ENCODE peak calls at places on chromosomes 12 and 14, in eight cellular contexts. R, O, I, A, K, S, X and E are unnamed samples.

GRCh38 chr12:27343255-27344000 is 10.8 kb downstream of the BMAL2 start:
- DNase-seq in R (peak), O (no peak), I (peak), A (no peak), K (no peak), S (peak), X (no peak), E (peak)

GRCh38 chr12:25583545-25583944 is 30.5 kb upstream of the LMNTD1 start:
- DNase-seq in R (peak), O (no peak), I (peak), A (no peak), K (peak), S (peak), X (peak), E (no peak)

GRCh38 chr14:70804556-70805162 is 4.7 kb downstream of the MAP3K9 start:
- DNase-seq in R (peak), O (no peak), I (no peak), A (no peak), K (no peak), S (peak), X (no peak), E (no peak)

GRCh38 chr12:27635349-27635972 is 60.8 kb upstream of the REP15 start:
- DNase-seq in R (peak), O (peak), I (peak), A (peak), K (peak), S (peak), X (no peak), E (no peak)

GRCh38 chr14:23910081-23910875 is 43.3 kb upstream of the DHRS4 start:
- DNase-seq in R (peak), O (peak), I (peak), A (no peak), K (peak), S (peak), X (no peak), E (no peak)

GRCh38 chr12:123614531-123614930 is 12.6 kb downstream of the DDX55 start:
- DNase-seq in R (peak), O (no peak), I (no peak), A (no peak), K (no peak), S (peak), X (no peak), E (no peak)

GRCh38 chr12:25034676-25035075 is 85.8 kb upstream of the BCAT1 start:
- DNase-seq in R (no peak), O (no peak), I (no peak), A (no peak), K (no peak), S (no peak), X (no peak), E (no peak)

GRCh38 chr12:5172886-5173285 is 129.2 kb downstream of the KCNA5 start:
- DNase-seq in R (no peak), O (no peak), I (no peak), A (no peak), K (no peak), S (no peak), X (no peak), E (no peak)

GRCh38 chr14:38500125-38500524 is 244.2 kb upstream of the CLEC14A start:
- DNase-seq in R (peak), O (no peak), I (no peak), A (no peak), K (no peak), S (peak), X (no peak), E (no peak)

GRCh38 chr14:50542941-50543418 is 10.6 kb upstream of the MAP4K5 start:
- DNase-seq in R (peak), O (peak), I (peak), A (peak), K (peak), S (peak), X (peak), E (no peak)

GRCh38 chr14:91884664-91885063 is 17.3 kb upstream of the TC2N start:
- DNase-seq in R (peak), O (no peak), I (no peak), A (no peak), K (no peak), S (no peak), X (no peak), E (no peak)

GRCh38 chr14:75450381-75451276 is 22.8 kb downstream of the JDP2 start:
- DNase-seq in R (peak), O (peak), I (peak), A (no peak), K (no peak), S (peak), X (peak), E (no peak)

GRCh38 chr12:62530596-62530995 is 64.0 kb downstream of the MON2 start:
- DNase-seq in R (peak), O (no peak), I (peak), A (no peak), K (no peak), S (peak), X (no peak), E (peak)

GRCh38 chr14:101230851-101231550 is 327.5 kb upstream of the RTL1 start:
- DNase-seq in R (no peak), O (no peak), I (no peak), A (no peak), K (no peak), S (no peak), X (no peak), E (no peak)

GRCh38 chr12:93773122-93773871 is 96.1 kb downstream of the CRADD start:
- DNase-seq in R (peak), O (no peak), I (peak), A (no peak), K (no peak), S (peak), X (no peak), E (no peak)

GRCh38 chr12:31518680-31519227 is 72.2 kb downstream of the DENND5B start:
- DNase-seq in R (peak), O (peak), I (peak), A (no peak), K (peak), S (peak), X (peak), E (peak)

GRCh38 chr14:43901950-43902349 is 605.1 kb downstream of the FSCB start:
- DNase-seq in R (no peak), O (peak), I (no peak), A (no peak), K (no peak), S (no peak), X (no peak), E (no peak)

GRCh38 chr14:58637391-58638230 is at the start of gene DACT1:
- DNase-seq in R (peak), O (no peak), I (peak), A (peak), K (no peak), S (peak), X (peak), E (no peak)

GRCh38 chr12:67161322-67161918 is 107.7 kb upstream of the CAND1 start:
- DNase-seq in R (peak), O (peak), I (peak), A (peak), K (no peak), S (peak), X (peak), E (peak)

GRCh38 chr14:74917646-74918081 is 5.4 kb downstream of the RPS6KL1 start:
- DNase-seq in R (peak), O (no peak), I (peak), A (no peak), K (no peak), S (no peak), X (peak), E (no peak)

GRCh38 chr12:1093166-1093751 is 102.2 kb downstream of the ERC1 start:
- DNase-seq in R (peak), O (peak), I (peak), A (peak), K (peak), S (peak), X (peak), E (no peak)

GRCh38 chr12:16606936-16607335 is 974 bp upstream of the LMO3 start:
- DNase-seq in R (no peak), O (no peak), I (no peak), A (no peak), K (no peak), S (no peak), X (no peak), E (no peak)

GRCh38 chr14:74683406-74683805 is 29.5 kb downstream of the AREL1 start:
- DNase-seq in R (no peak), O (no peak), I (no peak), A (no peak), K (no peak), S (no peak), X (no peak), E (no peak)

GRCh38 chr12:12088147-12088546 is 17.4 kb downstream of the BCL2L14 start:
- DNase-seq in R (no peak), O (peak), I (no peak), A (no peak), K (no peak), S (no peak), X (no peak), E (no peak)

GRCh38 chr14:37198273-37198598 is 499 bp downstream of the MIPOL1 start:
- DNase-seq in R (no peak), O (no peak), I (no peak), A (no peak), K (no peak), S (no peak), X (no peak), E (no peak)

GRCh38 chr12:19970116-19970515 is 398.2 kb upstream of the PDE3A start:
- DNase-seq in R (peak), O (no peak), I (peak), A (no peak), K (no peak), S (peak), X (no peak), E (peak)

GRCh38 chr12:54175130-54175963 is 13.4 kb downstream of the SMUG1 start:
- DNase-seq in R (no peak), O (no peak), I (no peak), A (no peak), K (no peak), S (no peak), X (no peak), E (no peak)

GRCh38 chr14:53630336-53630735 is 326.3 kb downstream of the BMP4 start:
- DNase-seq in R (no peak), O (no peak), I (peak), A (no peak), K (no peak), S (no peak), X (peak), E (no peak)

GRCh38 chr12:113443030-113443539 is 20.9 kb downstream of the SDSL start:
- DNase-seq in R (no peak), O (no peak), I (no peak), A (no peak), K (no peak), S (no peak), X (no peak), E (no peak)

GRCh38 chr14:36059531-36059930 is 117.0 kb downstream of the PTCSC3 start:
- DNase-seq in R (no peak), O (no peak), I (no peak), A (no peak), K (no peak), S (no peak), X (no peak), E (no peak)

GRCh38 chr14:99568567-99569560 is 35.1 kb downstream of the CCDC85C start:
- DNase-seq in R (peak), O (no peak), I (peak), A (no peak), K (no peak), S (peak), X (peak), E (no peak)

GRCh38 chr12:121295746-121296617 is 527 bp downstream of the CAMKK2 start:
- DNase-seq in R (no peak), O (peak), I (no peak), A (peak), K (no peak), S (no peak), X (peak), E (no peak)

DNA sequence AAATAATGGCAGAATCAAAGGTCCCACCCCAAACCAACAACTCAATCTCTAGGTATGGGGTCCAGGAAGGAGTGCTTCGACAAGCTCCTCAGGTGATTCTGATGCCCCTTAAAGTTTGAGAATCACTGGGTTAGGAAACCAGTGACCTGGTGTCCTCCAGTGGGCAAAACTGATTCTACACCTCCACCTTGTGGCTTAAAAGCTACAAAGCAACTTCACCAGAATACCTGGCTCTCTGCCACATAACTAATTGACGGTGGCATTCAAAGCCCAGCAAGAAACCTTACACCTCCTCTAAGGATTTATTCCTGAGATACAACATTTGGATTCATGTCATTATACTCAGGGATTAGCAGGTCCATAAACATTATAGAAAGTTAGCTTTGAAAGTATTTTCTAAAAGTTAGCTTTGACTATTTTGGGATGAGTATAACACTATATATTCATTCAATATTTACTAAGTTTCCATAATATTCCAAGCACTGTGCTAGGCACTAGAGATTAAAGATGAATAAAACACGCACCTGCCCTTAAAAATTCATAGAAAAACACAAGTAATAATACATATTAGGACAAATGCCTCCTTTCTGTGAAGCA is 45.4 kb downstream of the DCAF5 start:
- DNase-seq in R (peak), O (peak), I (peak), A (no peak), K (peak), S (peak), X (peak), E (no peak)
- TF ChIP-seq CTCF in R (peak), O (peak), I (peak), A (peak), K (peak), S (peak), X (peak), E (peak)

GRCh38 chr14:103656031-103656757 is 27.2 kb downstream of the KLC1 start:
- DNase-seq in R (peak), O (no peak), I (no peak), A (no peak), K (no peak), S (peak), X (no peak), E (no peak)

GRCh38 chr14:103659631-103660030 is 30.6 kb downstream of the KLC1 start:
- DNase-seq in R (no peak), O (no peak), I (no peak), A (no peak), K (no peak), S (no peak), X (no peak), E (no peak)

GRCh38 chr14:103654619-103655018 is 25.6 kb downstream of the KLC1 start:
- DNase-seq in R (peak), O (no peak), I (no peak), A (no peak), K (no peak), S (no peak), X (no peak), E (no peak)

GRCh38 chr14:103656758-103657133 is 27.7 kb downstream of the KLC1 start:
- DNase-seq in R (no peak), O (no peak), I (no peak), A (no peak), K (no peak), S (no peak), X (no peak), E (no peak)

DNA sequence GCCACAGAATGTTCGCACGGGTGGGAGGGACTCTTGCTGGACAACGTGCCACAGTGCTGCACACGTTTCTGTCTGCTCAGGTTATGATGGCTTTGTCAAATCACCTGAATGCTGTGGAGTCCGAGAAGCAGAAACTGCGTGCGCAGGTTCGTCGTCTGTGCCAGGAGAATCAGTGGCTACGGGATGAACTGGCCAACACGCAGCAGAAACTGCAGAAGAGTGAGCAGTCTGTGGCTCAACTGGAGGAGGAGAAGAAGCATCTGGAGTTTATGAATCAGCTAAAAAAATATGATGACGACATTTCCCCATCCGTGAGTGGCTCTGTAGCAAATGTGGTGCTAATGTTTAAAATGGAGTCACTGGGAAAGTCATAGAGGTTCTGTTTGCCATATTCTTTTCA is 28.5 kb downstream of the KLC1 start:
- DNase-seq in R (peak), O (no peak), I (peak), A (no peak), K (no peak), S (peak), X (no peak), E (no peak)
- TF ChIP-seq CTCF in R (no peak), O (no peak), I (no peak), A (no peak), K (no peak), S (no peak), X (no peak), E (no peak)

DNA sequence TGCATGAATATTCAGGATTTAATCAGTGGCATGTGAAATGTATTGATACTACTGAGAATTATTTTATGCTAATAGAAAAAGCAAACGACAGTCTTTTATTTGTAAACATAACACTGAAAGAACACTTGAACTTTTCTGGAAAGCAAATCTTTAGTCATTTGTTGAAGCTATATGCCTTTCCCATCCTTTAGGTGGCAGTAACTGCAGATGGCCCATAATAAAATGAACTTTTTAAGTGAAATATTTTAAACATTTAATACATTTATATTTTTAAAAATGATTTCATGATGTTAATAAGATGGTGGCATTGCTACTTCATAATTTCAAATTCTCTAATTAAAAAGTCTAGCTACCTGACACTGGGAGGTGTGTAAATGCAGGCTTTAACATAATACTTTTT is 13.9 kb upstream of the KRR1 start:
- DNase-seq in R (peak), O (no peak), I (no peak), A (no peak), K (no peak), S (peak), X (no peak), E (no peak)
- TF ChIP-seq CTCF in R (peak), O (no peak), I (peak), A (no peak), K (peak), S (peak), X (peak), E (peak)

DNA sequence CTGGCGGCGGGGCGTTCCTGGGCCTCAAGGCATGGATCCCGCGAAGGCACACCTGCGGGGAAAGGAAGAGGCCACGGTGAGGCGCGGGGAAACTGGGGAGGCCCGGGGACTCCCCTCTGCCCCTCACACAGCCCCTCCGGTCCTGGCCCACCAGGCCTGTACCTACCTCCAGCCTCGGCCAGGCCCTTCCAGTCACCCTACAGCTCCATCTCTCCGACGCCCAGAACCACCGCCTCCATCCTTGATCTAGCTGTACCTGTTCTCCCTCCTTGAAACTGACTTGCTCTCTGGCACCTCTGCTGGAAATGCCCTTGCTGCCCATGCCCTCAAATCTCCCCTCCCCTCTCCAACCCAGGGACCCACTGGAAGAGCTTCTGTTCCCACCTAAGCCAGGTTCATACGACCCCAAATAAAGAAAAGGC is 1.7 kb downstream of the ANKRD9 start:
- DNase-seq in R (no peak), O (no peak), I (no peak), A (no peak), K (no peak), S (no peak), X (no peak), E (no peak)
- TF ChIP-seq CTCF in R (no peak), O (no peak), I (peak), A (no peak), K (peak), S (no peak), X (no peak), E (no peak)

DNA sequence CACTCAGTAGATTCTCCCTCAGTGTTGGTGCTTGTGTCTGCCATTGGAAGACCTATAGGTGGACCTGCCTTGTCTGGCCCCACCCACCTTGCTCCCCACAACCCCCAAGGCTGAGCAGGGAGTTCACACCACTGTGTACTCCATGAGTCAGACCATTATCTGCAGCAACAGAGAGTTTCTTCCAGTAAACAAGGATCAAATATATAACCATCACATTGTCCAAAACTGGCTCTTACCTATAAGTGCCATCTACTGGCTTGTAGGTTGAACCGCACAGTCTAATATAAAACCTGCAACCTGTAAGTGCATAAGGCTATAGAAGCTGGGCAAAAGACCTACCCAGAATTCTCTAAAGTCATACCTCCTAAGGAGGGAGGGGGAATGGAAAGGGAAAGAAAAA is 7.9 kb downstream of the TAS2R13 start:
- DNase-seq in R (no peak), O (peak), I (no peak), A (no peak), K (no peak), S (no peak), X (no peak), E (no peak)
- TF ChIP-seq CTCF in R (no peak), O (peak), I (no peak), A (no peak), K (no peak), S (no peak), X (no peak), E (no peak)

GRCh38 chr12:49885118-49885517 is 18.6 kb downstream of the FAIM2 start:
- DNase-seq in R (no peak), O (no peak), I (no peak), A (no peak), K (no peak), S (no peak), X (no peak), E (no peak)

GRCh38 chr12:49881400-49882247 is 22.1 kb downstream of the FAIM2 start:
- DNase-seq in R (no peak), O (no peak), I (no peak), A (no peak), K (no peak), S (no peak), X (no peak), E (no peak)

GRCh38 chr12:49882248-49882850 is 21.4 kb downstream of the FAIM2 start:
- DNase-seq in R (no peak), O (no peak), I (no peak), A (no peak), K (no peak), S (no peak), X (no peak), E (no peak)

GRCh38 chr12:49880756-49881390 is 22.8 kb downstream of the FAIM2 start:
- DNase-seq in R (no peak), O (no peak), I (no peak), A (no peak), K (no peak), S (no peak), X (no peak), E (no peak)

DNA sequence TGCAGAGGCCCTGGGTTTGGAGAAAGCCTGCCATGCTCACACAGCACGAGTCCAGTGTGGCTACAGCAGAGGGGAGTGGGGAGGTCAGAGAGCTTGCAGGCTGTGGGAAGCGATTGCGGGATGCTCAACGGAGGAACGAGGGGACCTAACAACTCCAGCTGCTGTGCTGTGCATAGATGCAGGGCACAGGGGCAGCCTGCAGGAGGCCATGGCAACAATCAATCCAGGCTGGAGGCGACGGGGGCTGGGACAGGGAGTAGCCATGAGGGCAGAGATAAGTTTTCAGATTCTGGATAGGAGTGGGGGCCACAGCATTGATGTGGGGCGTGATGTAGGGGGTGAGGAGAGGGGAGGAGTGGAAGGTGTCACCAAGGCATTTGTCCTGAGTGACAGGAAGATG is 20.6 kb downstream of the FAIM2 start:
- DNase-seq in R (no peak), O (no peak), I (no peak), A (no peak), K (no peak), S (no peak), X (no peak), E (no peak)
- TF ChIP-seq CTCF in R (no peak), O (no peak), I (no peak), A (no peak), K (no peak), S (no peak), X (no peak), E (no peak)